ENCODE peak calls at places on chromosomes 16 and 17, in seven cellular contexts. X is fibroblast of pulmonary artery; D is mesendoderm; W is effector memory CD4-positive, alpha-beta T cell; H is cardiac fibroblast; J is A549; B is heart left ventricle. Q is an unnamed sample.

GRCh38 chr16:27972500-27972899 is 91.0 kb downstream of the GSG1L start:
- DNase-seq in X (peak), D (peak), W (no peak), H (peak), J (peak), B (no peak), Q (no peak)

GRCh38 chr16:84513111-84514065 is 8.9 kb upstream of the MEAK7 start:
- DNase-seq in X (peak), D (no peak), W (no peak), H (no peak), J (no peak), B (no peak), Q (no peak)

GRCh38 chr17:50347087-50347893 is 1.4 kb downstream of the XYLT2 start:
- DNase-seq in X (no peak), D (peak), W (no peak), H (no peak), J (no peak), B (no peak), Q (no peak)

GRCh38 chr16:84450176-84450865 is 54.1 kb downstream of the MEAK7 start:
- DNase-seq in X (no peak), D (no peak), W (no peak), H (no peak), J (no peak), B (no peak), Q (no peak)

GRCh38 chr16:17304124-17304813 is 166.5 kb downstream of the XYLT1 start:
- DNase-seq in X (no peak), D (no peak), W (no peak), H (no peak), J (no peak), B (no peak), Q (no peak)

GRCh38 chr16:48421741-48422140 is 36.5 kb upstream of the SIAH1 start:
- DNase-seq in X (peak), D (no peak), W (no peak), H (no peak), J (no peak), B (no peak), Q (no peak)

GRCh38 chr16:17404903-17405691 is 65.7 kb downstream of the XYLT1 start:
- DNase-seq in X (peak), D (no peak), W (no peak), H (peak), J (no peak), B (peak), Q (peak)

GRCh38 chr16:82008957-82009592 is 2.2 kb downstream of the SDR42E1 start:
- DNase-seq in X (no peak), D (no peak), W (no peak), H (no peak), J (no peak), B (no peak), Q (no peak)

GRCh38 chr16:4689864-4690704 is 3.3 kb upstream of the NUDT16L1 start:
- DNase-seq in X (no peak), D (no peak), W (no peak), H (no peak), J (no peak), B (no peak), Q (no peak)

GRCh38 chr17:27562777-27563455 is 68.1 kb upstream of the LGALS9 start:
- DNase-seq in X (peak), D (no peak), W (no peak), H (no peak), J (no peak), B (no peak), Q (no peak)

GRCh38 chr17:72358465-72358864 is 237.6 kb downstream of the SOX9 start:
- DNase-seq in X (peak), D (no peak), W (no peak), H (peak), J (no peak), B (no peak), Q (peak)

GRCh38 chr17:50620237-50620636 is 14.4 kb upstream of the ABCC3 start:
- DNase-seq in X (no peak), D (no peak), W (no peak), H (no peak), J (no peak), B (no peak), Q (no peak)

GRCh38 chr17:3030096-3030495 is 33.3 kb downstream of the OR1D5 start:
- DNase-seq in X (peak), D (no peak), W (no peak), H (peak), J (no peak), B (no peak), Q (peak)

GRCh38 chr16:11133344-11133921 is 122.6 kb downstream of the SOCS1 start:
- DNase-seq in X (peak), D (peak), W (no peak), H (peak), J (no peak), B (peak), Q (peak)

GRCh38 chr16:70770968-70771552 is 29.9 kb downstream of the VAC14 start:
- DNase-seq in X (peak), D (peak), W (no peak), H (peak), J (peak), B (peak), Q (no peak)

GRCh38 chr17:83053779-83054451 is 25.5 kb upstream of the METRNL start:
- DNase-seq in X (no peak), D (no peak), W (no peak), H (no peak), J (no peak), B (peak), Q (no peak)

GRCh38 chr16:2499890-2500633 is 13.7 kb upstream of the ATP6V0C start:
- DNase-seq in X (no peak), D (no peak), W (no peak), H (no peak), J (no peak), B (no peak), Q (no peak)

GRCh38 chr17:27552467-27552779 is 78.6 kb upstream of the LGALS9 start:
- DNase-seq in X (peak), D (peak), W (no peak), H (peak), J (peak), B (no peak), Q (no peak)

GRCh38 chr17:16512011-16512410 is 20.0 kb upstream of the LRRC75A start:
- DNase-seq in X (no peak), D (peak), W (no peak), H (no peak), J (no peak), B (no peak), Q (no peak)

GRCh38 chr16:12588510-12588909 is 215.2 kb downstream of the CPPED1 start:
- DNase-seq in X (no peak), D (no peak), W (no peak), H (no peak), J (no peak), B (no peak), Q (no peak)

GRCh38 chr17:28792877-28793666 is 49.3 kb downstream of the TRAF4 start:
- DNase-seq in X (peak), D (peak), W (no peak), H (peak), J (no peak), B (no peak), Q (no peak)

GRCh38 chr16:72823961-72824490 is 223.9 kb downstream of the ZFHX3 start:
- DNase-seq in X (no peak), D (no peak), W (no peak), H (no peak), J (no peak), B (no peak), Q (no peak)

GRCh38 chr16:87207509-87207908 is 109.7 kb downstream of the C16orf95 start:
- DNase-seq in X (peak), D (no peak), W (no peak), H (peak), J (no peak), B (no peak), Q (peak)

GRCh38 chr16:88886311-88886914 is 20.0 kb upstream of the PABPN1L start:
- DNase-seq in X (no peak), D (no peak), W (no peak), H (no peak), J (no peak), B (no peak), Q (no peak)

GRCh38 chr16:27965801-27966200 is 97.7 kb downstream of the GSG1L start:
- DNase-seq in X (no peak), D (no peak), W (no peak), H (no peak), J (no peak), B (no peak), Q (no peak)

GRCh38 chr16:31484491-31485171 is 1.7 kb downstream of the SLC5A2 start:
- DNase-seq in X (no peak), D (peak), W (no peak), H (peak), J (no peak), B (no peak), Q (no peak)

GRCh38 chr16:89023621-89024511 is 46.9 kb upstream of the CBFA2T3 start:
- DNase-seq in X (no peak), D (no peak), W (no peak), H (no peak), J (no peak), B (no peak), Q (no peak)

GRCh38 chr16:89009343-89010209 is 32.6 kb upstream of the CBFA2T3 start:
- DNase-seq in X (peak), D (peak), W (no peak), H (peak), J (no peak), B (no peak), Q (no peak)

DNA sequence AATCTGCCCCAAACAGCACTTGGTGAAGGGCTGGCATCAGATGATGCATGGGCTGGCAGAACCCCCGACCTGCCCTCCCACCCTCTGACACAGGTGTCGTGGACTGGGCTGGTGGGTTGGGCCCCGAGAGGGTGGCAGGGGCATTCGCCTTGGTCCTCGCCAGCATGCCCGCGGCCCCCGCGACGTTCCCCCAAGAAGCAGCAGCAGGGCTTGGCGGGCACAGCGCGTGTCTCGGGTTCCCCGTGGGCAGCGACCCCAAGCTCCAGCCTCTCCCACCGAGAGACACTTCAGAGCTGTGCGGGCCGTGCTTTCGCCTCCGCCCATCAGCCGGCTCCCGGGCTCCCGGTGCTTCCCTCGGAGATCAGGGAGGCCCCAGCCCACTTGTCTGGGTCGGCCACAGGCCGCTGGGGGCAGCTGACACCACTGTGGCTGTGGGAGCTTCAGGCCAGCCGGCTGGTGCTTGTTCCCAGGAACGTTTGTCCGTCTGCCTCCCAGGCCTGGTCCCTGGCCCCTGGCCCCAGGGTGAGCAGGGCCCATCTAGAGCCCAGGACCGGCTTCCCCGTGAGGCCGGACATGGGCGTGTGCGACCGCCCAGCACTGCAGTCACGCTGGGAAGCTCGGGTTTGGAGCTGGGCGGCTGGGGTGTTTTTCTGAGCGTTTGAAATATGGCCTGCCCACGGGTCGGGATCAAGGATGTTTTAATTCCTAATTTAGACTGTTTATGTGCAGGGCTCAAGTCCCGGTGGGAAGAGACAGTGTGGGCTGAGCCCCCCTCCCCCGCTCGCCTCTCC is 16.6 kb downstream of the CACNA1H start:
- DNase-seq in X (no peak), D (no peak), W (no peak), H (no peak), J (no peak), B (peak), Q (no peak)
- H3K4me3 ChIP-seq in X (no peak), D (no peak), W (no peak), H (no peak), J (no peak), B (no peak), Q (no peak)

GRCh38 chr17:75899767-75900468 is 3.2 kb upstream of the TRIM65 start:
- DNase-seq in X (no peak), D (no peak), W (no peak), H (no peak), J (no peak), B (no peak), Q (no peak)
- H3K4me3 ChIP-seq in X (no peak), D (no peak), W (no peak), H (no peak), J (no peak), B (no peak), Q (no peak)

DNA sequence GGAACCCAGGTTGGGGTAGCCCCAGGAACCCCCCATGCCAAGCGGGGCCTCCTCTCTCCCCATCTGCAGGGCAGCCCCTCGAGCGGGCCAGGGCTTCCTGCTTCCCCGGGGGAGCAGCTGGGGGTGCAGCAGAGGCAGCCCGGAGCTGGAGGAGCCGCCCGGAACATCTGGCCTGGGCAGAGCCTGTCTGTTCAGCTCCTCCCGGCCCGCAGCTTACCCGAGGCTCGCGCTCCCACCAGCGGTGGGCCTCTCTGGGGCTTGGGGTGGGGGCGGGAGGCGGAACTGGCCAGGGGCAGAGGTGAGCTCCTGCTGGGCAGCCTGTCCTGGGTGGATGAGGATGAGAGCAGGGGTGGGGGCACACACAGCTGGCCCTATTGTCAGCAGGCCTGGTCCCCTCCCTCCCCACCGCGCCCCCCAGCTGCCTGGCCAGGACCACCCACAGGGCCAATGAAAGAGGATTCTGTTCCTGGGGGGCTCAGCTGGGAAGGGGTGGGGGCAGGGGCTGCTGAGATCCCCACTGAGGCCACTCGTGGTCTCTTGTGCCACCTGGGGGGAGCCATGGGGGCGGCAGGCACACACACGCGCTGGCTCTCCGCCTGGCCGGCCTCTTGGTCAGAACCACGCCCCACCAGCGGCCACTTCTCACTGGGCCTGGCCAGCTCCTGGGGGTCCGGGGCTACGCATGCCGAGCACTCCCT is 34.7 kb downstream of the BAHCC1 start:
- DNase-seq in X (peak), D (no peak), W (no peak), H (peak), J (no peak), B (no peak), Q (no peak)
- H3K4me3 ChIP-seq in X (no peak), D (no peak), W (no peak), H (no peak), J (no peak), B (no peak), Q (no peak)

DNA sequence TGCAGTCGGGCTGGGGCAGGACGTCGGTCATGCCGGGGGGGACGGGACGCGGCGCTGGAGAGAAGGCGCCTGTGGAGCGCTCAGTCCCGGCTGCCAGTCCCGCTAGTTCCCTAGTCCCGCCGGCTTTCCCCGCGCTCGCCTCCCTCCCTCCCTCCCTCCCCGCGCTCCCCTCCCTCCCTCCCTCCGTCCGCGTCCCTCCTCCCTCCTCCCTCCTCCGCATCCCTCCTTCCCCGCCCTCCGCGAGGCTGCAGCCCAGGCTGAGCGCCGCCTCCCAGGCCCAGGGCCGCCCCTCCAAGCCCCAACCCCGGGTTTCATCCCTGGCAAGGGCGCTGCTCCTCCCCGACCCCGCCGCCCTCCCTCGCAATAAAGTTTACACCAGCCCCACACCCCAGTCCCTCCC is 34.8 kb downstream of the TIMM22 start:
- DNase-seq in X (peak), D (peak), W (no peak), H (peak), J (no peak), B (peak), Q (no peak)
- H3K4me3 ChIP-seq in X (no peak), D (no peak), W (no peak), H (no peak), J (no peak), B (peak), Q (peak)

GRCh38 chr17:41906465-41907184 is 12.1 kb downstream of the ACLY start:
- DNase-seq in X (peak), D (no peak), W (no peak), H (peak), J (peak), B (no peak), Q (no peak)
- H3K4me3 ChIP-seq in X (no peak), D (no peak), W (no peak), H (no peak), J (peak), B (no peak), Q (no peak)